ENCODE peak calls at places on chromosomes 4 and X, in four cellular contexts. Z, D, A and P are unnamed samples.
A peak's percentile ranks its signal among the peaks of the same experiment; 100 is the strongest.

GRCh38 chrX:20267924-20268701 is 1.4 kb upstream of the RPS6KA3 start:
- DNase-seq in Z (no peak), A (no peak), D (peak; percentile 33), P (peak; percentile 23)

GRCh38 chrX:67651437-67652142 is 107.8 kb downstream of the AR start:
- DNase-seq in Z (no peak), D (no peak), A (no peak), P (no peak)

GRCh38 chr4:122151982-122152698 is at the start of gene BLTP1:
- DNase-seq in Z (peak; percentile 44), A (peak; percentile 95), D (peak; percentile 83), P (peak; percentile 98)

GRCh38 chr4:41963105-41963504 is 18.5 kb upstream of the DCAF4L1 start:
- DNase-seq in A (peak; percentile 61), D (no peak), Z (no peak), P (no peak)

GRCh38 chr4:183602444-183603102 is 56.4 kb downstream of the RWDD4 start:
- DNase-seq in Z (no peak), D (no peak), A (peak; percentile 64), P (peak; percentile 41)

GRCh38 chr4:26226978-26227377 is 93.8 kb upstream of the RBPJ start:
- DNase-seq in D (no peak), Z (peak; percentile 75), A (no peak), P (no peak)

GRCh38 chrX:75746891-75747639 is 38.0 kb downstream of the MAGEE2 start:
- DNase-seq in Z (no peak), D (peak; percentile 8), A (peak; percentile 61), P (peak; percentile 56)

GRCh38 chr4:109877400-109877799 is 29.5 kb downstream of the LRIT3 start:
- DNase-seq in D (no peak), Z (no peak), A (no peak), P (no peak)

GRCh38 chr4:80268081-80268823 is 1.8 kb downstream of the FGF5 start:
- DNase-seq in Z (no peak), A (peak; percentile 78), D (no peak), P (peak; percentile 60)

GRCh38 chr4:1666391-1666790 is 17.7 kb downstream of the FAM53A start:
- DNase-seq in D (no peak), Z (no peak), A (no peak), P (no peak)